ENCODE peak calls at places on chromosomes 1 and 21, in eight cellular contexts. C, Z, R, B, I, J, G and V are unnamed samples.
A peak's percentile ranks its signal among the peaks of the same experiment; 100 is the strongest.

GRCh38 chr1:151611288-151611790 is 511 bp upstream of the SNX27 start:
- DNase-seq in C (no peak), Z (no peak), R (no peak), B (peak; percentile 60), I (no peak), J (peak; percentile 58), G (no peak), V (no peak)

GRCh38 chr1:15883326-15883725 is 35.8 kb downstream of the SPEN start:
- DNase-seq in C (no peak), Z (no peak), R (no peak), B (no peak), I (no peak), J (no peak), G (no peak), V (no peak)

GRCh38 chr1:25786887-25787286 is 13.1 kb upstream of the SELENON start:
- DNase-seq in C (no peak), Z (no peak), R (no peak), B (peak; percentile 50), I (no peak), J (peak; percentile 50), G (no peak), V (no peak)

GRCh38 chr1:31577515-31578191 is 1.3 kb downstream of the TINAGL1 start:
- DNase-seq in C (no peak), Z (no peak), R (no peak), B (no peak), I (no peak), J (peak; percentile 52), G (peak; percentile 32), V (no peak)

GRCh38 chr1:244633140-244633539 is 19.8 kb upstream of the DESI2 start:
- DNase-seq in C (no peak), Z (no peak), R (no peak), B (no peak), I (no peak), J (no peak), G (no peak), V (no peak)

GRCh38 chr1:53412285-53413174 is 46.7 kb upstream of the DMRTB1 start:
- DNase-seq in C (no peak), Z (no peak), R (no peak), B (no peak), I (no peak), J (no peak), G (peak; percentile 33), V (no peak)

GRCh38 chr1:223776075-223776814 is 63.9 kb downstream of the CAPN2 start:
- DNase-seq in C (peak; percentile 34), Z (no peak), R (no peak), B (peak; percentile 96), I (no peak), J (peak; percentile 91), G (peak; percentile 17), V (no peak)

GRCh38 chr1:46812065-46812750 is 13.4 kb downstream of the CYP4B1 start:
- DNase-seq in C (no peak), Z (no peak), R (no peak), B (no peak), I (no peak), J (no peak), G (no peak), V (no peak)

GRCh38 chr1:179817056-179817455 is 60.5 kb downstream of the TOR1AIP2 start:
- DNase-seq in C (no peak), Z (no peak), R (no peak), B (no peak), I (no peak), J (no peak), G (no peak), V (no peak)

GRCh38 chr1:38009841-38010180 is 2.7 kb upstream of the UTP11 start:
- DNase-seq in C (no peak), Z (no peak), R (no peak), B (no peak), I (no peak), J (no peak), G (no peak), V (no peak)

GRCh38 chr1:86409416-86410021 is 13.4 kb upstream of the ODF2L start:
- DNase-seq in C (no peak), Z (no peak), R (no peak), B (peak; percentile 26), I (no peak), J (no peak), G (no peak), V (no peak)

GRCh38 chr21:45892156-45892919 is 89.2 kb upstream of the COL6A1 start:
- DNase-seq in C (no peak), Z (no peak), R (no peak), B (no peak), I (no peak), J (no peak), G (no peak), V (no peak)

GRCh38 chr1:59375321-59376220 is 78.7 kb downstream of the FGGY start:
- DNase-seq in C (peak; percentile 94), Z (no peak), R (no peak), B (peak; percentile 99), I (no peak), J (peak; percentile 98), G (no peak), V (no peak)

GRCh38 chr1:47435506-47436303 is 2.1 kb upstream of the FOXD2 start:
- DNase-seq in C (no peak), Z (no peak), R (no peak), B (no peak), I (no peak), J (no peak), G (no peak), V (no peak)

GRCh38 chr1:14476170-14476955 is 122.1 kb upstream of the KAZN start:
- DNase-seq in C (no peak), Z (no peak), R (no peak), B (no peak), I (no peak), J (peak; percentile 6), G (no peak), V (no peak)

GRCh38 chr1:42993631-42994121 is 35.0 kb upstream of the SLC2A1 start:
- DNase-seq in C (no peak), Z (no peak), R (no peak), B (no peak), I (no peak), J (no peak), G (no peak), V (no peak)

GRCh38 chr1:178160736-178161475 is 67.0 kb downstream of the RASAL2 start:
- DNase-seq in C (no peak), Z (no peak), R (peak; percentile 60), B (no peak), I (no peak), J (no peak), G (no peak), V (no peak)

GRCh38 chr21:34948157-34948556 is 100.9 kb downstream of the RUNX1 start:
- DNase-seq in C (no peak), Z (no peak), R (no peak), B (no peak), I (no peak), J (no peak), G (no peak), V (no peak)

GRCh38 chr1:227758366-227758765 is 23.1 kb downstream of the SNAP47 start:
- DNase-seq in C (no peak), Z (no peak), R (no peak), B (no peak), I (no peak), J (no peak), G (no peak), V (no peak)

GRCh38 chr1:118842462-118843201 is 145.5 kb downstream of the TBX15 start:
- DNase-seq in C (no peak), Z (peak; percentile 16), R (no peak), B (no peak), I (no peak), J (no peak), G (no peak), V (no peak)